ENCODE peak calls at places on chromosomes 7 and 10, in four cellular contexts. F, H, G and L are unnamed samples.

GRCh38 chr10:6838118-6838517 is 258.0 kb upstream of the PRKCQ start:
- DNase-seq in G (no peak), F (no peak), H (peak), L (peak)

GRCh38 chr7:128409435-128410091 is at the start of gene IMPDH1:
- DNase-seq in H (peak), F (peak), G (no peak), L (peak)

GRCh38 chr7:117227091-117227490 is 95.8 kb downstream of the WNT2 start:
- DNase-seq in G (no peak), F (no peak), H (no peak), L (no peak)

GRCh38 chr10:42992156-42992956 is 84.5 kb upstream of the RET start:
- DNase-seq in G (no peak), F (no peak), H (no peak), L (no peak)

GRCh38 chr7:98133181-98133580 is 26.5 kb downstream of the LMTK2 start:
- DNase-seq in F (peak), G (peak), H (peak), L (peak)

GRCh38 chr7:103989200-103989784 is at the start of gene RELN:
- DNase-seq in F (peak), H (peak), G (no peak), L (no peak)

GRCh38 chr7:38178695-38179344 is 775 bp downstream of the STARD3NL start:
- DNase-seq in F (no peak), H (no peak), G (no peak), L (no peak)

GRCh38 chr10:69715899-69716606 is 85.7 kb upstream of the COL13A1 start:
- DNase-seq in F (no peak), G (no peak), H (no peak), L (no peak)

GRCh38 chr10:71449026-71449425 is 52.3 kb downstream of the CDH23 start:
- DNase-seq in H (no peak), F (no peak), G (no peak), L (no peak)

GRCh38 chr10:42930516-42931205 is 146.2 kb upstream of the RET start:
- DNase-seq in G (no peak), H (no peak), F (no peak), L (no peak)

GRCh38 chr10:133459454-133460207 is 5.9 kb downstream of the SCART1 start:
- DNase-seq in H (no peak), F (no peak), G (no peak), L (no peak)

GRCh38 chr10:12602557-12602956 is 253.2 kb downstream of the CAMK1D start:
- DNase-seq in H (no peak), F (no peak), G (no peak), L (no peak)

GRCh38 chr7:142940968-142941535 is 1.8 kb downstream of the LLCFC1 start:
- DNase-seq in G (no peak), H (no peak), F (no peak), L (no peak)

GRCh38 chr7:156875766-156876165 is 17.2 kb downstream of the LMBR1 start:
- DNase-seq in F (no peak), H (no peak), G (no peak), L (no peak)

GRCh38 chr10:101602767-101603398 is 14.8 kb downstream of the DPCD start:
- DNase-seq in G (peak), H (peak), F (peak), L (peak)

GRCh38 chr10:77431209-77431611 is 206.4 kb downstream of the KCNMA1 start:
- DNase-seq in F (no peak), H (no peak), G (no peak), L (no peak)

GRCh38 chr7:73948287-73948686 is 79.7 kb upstream of the ELN start:
- DNase-seq in F (no peak), H (no peak), G (no peak), L (no peak)

GRCh38 chr7:155953781-155954549 is 141.7 kb upstream of the SHH start:
- DNase-seq in G (no peak), F (no peak), H (no peak), L (no peak)

GRCh38 chr7:94179466-94179865 is 175.3 kb upstream of the BET1 start:
- DNase-seq in F (no peak), H (no peak), G (no peak), L (no peak)

GRCh38 chr10:130127612-130128607 is 8.3 kb upstream of the GLRX3 start:
- DNase-seq in F (peak), G (peak), H (peak), L (no peak)

GRCh38 chr7:146176790-146177189 is 60.2 kb downstream of the CNTNAP2 start:
- DNase-seq in G (no peak), H (no peak), F (no peak), L (no peak)

GRCh38 chr7:151914051-151914450 is 37.1 kb upstream of the PRKAG2 start:
- DNase-seq in H (no peak), F (no peak), G (no peak), L (no peak)

GRCh38 chr7:1016577-1017531 is 27.5 kb upstream of the GPR146 start:
- DNase-seq in F (no peak), H (no peak), G (no peak), L (no peak)

GRCh38 chr7:8094164-8095140 is 125.9 kb downstream of the GLCCI1 start:
- DNase-seq in G (no peak), F (no peak), H (no peak), L (no peak)

GRCh38 chr7:499853-500485 is 19.7 kb downstream of the PDGFA start:
- DNase-seq in G (no peak), F (no peak), H (no peak), L (no peak)

GRCh38 chr10:111295788-111296187 is 219.0 kb downstream of the ADRA2A start:
- DNase-seq in G (no peak), H (no peak), F (no peak), L (no peak)

GRCh38 chr10:126011995-126012394 is 115.6 kb downstream of the FANK1 start:
- DNase-seq in G (no peak), H (no peak), F (no peak), L (no peak)

GRCh38 chr10:69731184-69731583 is 70.5 kb upstream of the COL13A1 start:
- DNase-seq in H (no peak), G (no peak), F (no peak), L (no peak)

GRCh38 chr7:47945261-47946015 is 2.8 kb downstream of the PKD1L1 start:
- DNase-seq in F (peak), H (peak), G (no peak), L (peak)

GRCh38 chr10:47241946-47242900 is 57.8 kb upstream of the GDF10 start:
- DNase-seq in F (no peak), G (no peak), H (no peak), L (no peak)

GRCh38 chr7:105336009-105336408 is 52.7 kb downstream of the SRPK2 start:
- DNase-seq in G (no peak), H (no peak), F (no peak), L (no peak)
- TF ChIP-seq SPI1 in G (no peak), H (no peak), F (no peak), L (no peak)

GRCh38 chr7:96199421-96199820 is 122.5 kb downstream of the SLC25A13 start:
- DNase-seq in H (peak), G (no peak), F (no peak), L (no peak)

GRCh38 chr7:96200740-96201139 is 121.2 kb downstream of the SLC25A13 start:
- DNase-seq in G (no peak), F (no peak), H (no peak), L (no peak)

GRCh38 chr7:96203781-96204180 is 118.1 kb downstream of the SLC25A13 start:
- DNase-seq in H (no peak), F (no peak), G (no peak), L (no peak)

GRCh38 chr7:96204601-96205000 is 117.3 kb downstream of the SLC25A13 start:
- DNase-seq in H (no peak), F (no peak), G (no peak), L (no peak)

DNA sequence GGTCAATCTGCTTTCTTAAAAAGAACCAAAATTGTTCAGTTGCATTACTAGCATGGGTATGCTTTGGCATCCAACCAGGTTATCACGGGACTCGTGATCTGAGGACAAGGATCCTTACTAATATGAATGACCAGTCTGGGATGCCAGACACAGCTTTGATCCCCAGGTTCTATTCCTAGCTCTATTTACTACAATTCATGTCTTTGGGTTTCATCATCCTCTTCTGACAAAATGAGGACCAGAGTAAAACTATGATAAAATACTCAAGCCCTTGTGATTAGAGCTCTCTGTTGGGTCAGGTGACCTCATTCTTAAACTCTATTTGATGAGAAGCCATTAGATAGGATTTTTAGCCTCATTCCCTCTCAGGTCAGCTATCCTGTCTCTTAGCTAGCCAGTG is 119.8 kb downstream of the SLC25A13 start:
- DNase-seq in H (no peak), G (no peak), F (no peak), L (no peak)
- TF ChIP-seq SPI1 in H (no peak), G (no peak), F (no peak), L (no peak)

DNA sequence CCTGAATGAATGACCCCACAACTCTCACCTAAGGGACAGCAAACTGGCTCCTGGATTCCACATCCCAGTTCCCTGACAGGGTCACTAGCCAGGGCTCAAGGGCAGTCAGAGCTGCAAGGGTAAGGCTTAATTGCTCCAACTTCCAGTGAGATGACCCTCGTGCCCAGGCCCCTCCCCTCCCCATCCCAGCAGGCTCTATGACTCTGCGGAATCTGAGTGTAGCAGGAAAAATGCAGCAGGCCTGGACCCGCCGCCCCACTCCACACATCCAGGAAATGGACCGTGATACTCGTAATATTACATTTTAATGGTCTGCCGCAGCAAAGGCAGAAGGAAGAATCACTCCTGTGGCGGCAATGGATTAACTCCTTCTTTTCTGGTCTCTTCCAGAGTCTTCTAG is 91.7 kb upstream of the CHST15 start:
- DNase-seq in F (no peak), H (no peak), G (no peak), L (no peak)
- TF ChIP-seq SPI1 in F (no peak), H (no peak), G (no peak), L (no peak)

DNA sequence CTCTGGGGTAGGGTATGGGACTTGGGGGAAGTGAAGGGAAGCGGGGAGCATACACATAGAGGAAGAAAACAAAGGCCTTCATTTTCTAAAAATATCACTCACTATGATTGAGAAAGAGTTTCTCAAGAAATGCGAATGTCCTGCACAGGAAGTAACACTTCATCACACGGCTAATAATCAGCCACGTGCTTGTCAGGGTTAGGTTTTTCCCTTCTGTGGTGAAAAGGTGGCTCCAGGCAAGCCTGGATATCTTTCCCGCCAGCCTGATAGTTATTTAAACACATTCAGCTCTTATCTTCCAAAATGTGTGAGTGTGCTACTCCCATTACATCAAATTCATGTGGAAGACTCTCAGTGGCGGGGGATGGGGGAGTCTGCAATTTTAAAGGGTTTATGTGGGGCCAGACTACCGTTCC is 166.4 kb upstream of the ADO start:
- DNase-seq in H (no peak), F (no peak), G (peak), L (no peak)
- TF ChIP-seq SPI1 in H (no peak), F (peak), G (peak), L (peak)

DNA sequence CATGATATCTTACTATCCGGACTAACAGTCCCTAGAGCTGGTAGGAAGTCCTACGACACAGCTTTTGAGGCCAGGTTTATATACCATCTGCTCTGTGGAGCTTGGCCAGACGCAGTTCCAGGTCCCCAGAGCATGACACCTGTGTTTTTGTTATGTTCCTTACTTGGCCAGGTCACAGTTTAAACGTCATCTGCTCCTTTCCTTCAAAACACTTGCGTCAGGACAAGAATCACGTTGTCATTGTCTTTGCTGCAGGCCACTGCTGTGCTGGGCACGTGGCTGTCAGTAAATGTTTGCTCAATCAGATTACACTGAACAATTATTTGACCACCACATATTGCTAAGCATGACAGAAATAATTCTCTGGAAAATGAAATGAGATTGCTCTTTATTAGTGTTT is 23.9 kb downstream of the SLC18A2 start:
- DNase-seq in H (no peak), F (no peak), G (no peak), L (no peak)
- TF ChIP-seq SPI1 in H (no peak), F (no peak), G (no peak), L (no peak)

GRCh38 chr10:68080853-68081431 is 5.9 kb upstream of the HERC4 start:
- DNase-seq in G (no peak), F (no peak), H (peak), L (no peak)

GRCh38 chr10:68081916-68082315 is 6.8 kb upstream of the HERC4 start:
- DNase-seq in G (no peak), H (no peak), F (no peak), L (no peak)

GRCh38 chr10:68083953-68084352 is 8.9 kb upstream of the HERC4 start:
- DNase-seq in G (no peak), H (no peak), F (no peak), L (no peak)

GRCh38 chr10:68086011-68086410 is 10.9 kb upstream of the HERC4 start:
- DNase-seq in H (no peak), F (no peak), G (no peak), L (no peak)

GRCh38 chr10:68082815-68083395 is 7.8 kb upstream of the HERC4 start:
- DNase-seq in H (no peak), F (no peak), G (no peak), L (no peak)
- TF ChIP-seq SPI1 in H (no peak), F (no peak), G (no peak), L (no peak)